ENCODE peak calls at places on chromosomes 1 and 21, in seven cellular contexts. T is GM12878, N is right cardiac atrium, X is Peyer's patch, Q is hepatocyte, A is stomach, K is pancreas. W is an unnamed sample. For H3K4me1, the result is how much of the 10 kb centered on the place peaks cover.

GRCh38 chr21:16243396-16243795 is 513.6 kb downstream of the USP25 start:
- DNase-seq in T (no peak), N (no peak), X (no peak), Q (no peak), A (no peak), K (no peak), W (no peak)

GRCh38 chr1:211813590-211813989 is 17.0 kb downstream of the LPGAT1 start:
- DNase-seq in T (no peak), N (peak), X (no peak), Q (peak), A (peak), K (peak), W (peak)

GRCh38 chr21:46161180-46161799 is 5.9 kb upstream of the FTCD start:
- DNase-seq in T (no peak), N (no peak), X (no peak), Q (no peak), A (peak), K (no peak), W (no peak)

GRCh38 chr1:231091853-231092301 is 51.8 kb upstream of the FAM89A start:
- DNase-seq in T (no peak), N (no peak), X (no peak), Q (peak), A (peak), K (peak), W (peak)

GRCh38 chr1:91406773-91407389 is 2.2 kb upstream of the HFM1 start:
- DNase-seq in T (no peak), N (no peak), X (no peak), Q (no peak), A (no peak), K (no peak), W (no peak)

GRCh38 chr1:112614460-112615065 is 4.4 kb downstream of the ST7L start:
- DNase-seq in T (no peak), N (no peak), X (no peak), Q (peak), A (no peak), K (no peak), W (no peak)

GRCh38 chr1:93670141-93670540 is 11.5 kb downstream of the BCAR3 start:
- DNase-seq in T (no peak), N (peak), X (no peak), Q (no peak), A (peak), K (no peak), W (no peak)

GRCh38 chr1:99996951-99997350 is 27.2 kb downstream of the SLC35A3 start:
- DNase-seq in T (no peak), N (no peak), X (no peak), Q (no peak), A (no peak), K (no peak), W (no peak)

GRCh38 chr1:55572878-55573734 is 357.9 kb upstream of the USP24 start:
- DNase-seq in T (no peak), N (no peak), X (no peak), Q (no peak), A (no peak), K (no peak), W (no peak)

GRCh38 chr1:216739771-216740170 is 16.5 kb upstream of the ESRRG start:
- DNase-seq in T (no peak), N (no peak), X (no peak), Q (no peak), A (no peak), K (no peak), W (no peak)

GRCh38 chr1:116368241-116368640 is 4.8 kb upstream of the ATP1A1 start:
- DNase-seq in T (no peak), N (no peak), X (no peak), Q (no peak), A (no peak), K (no peak), W (no peak)

GRCh38 chr1:42866549-42866948 is 20.1 kb downstream of the ZNF691 start:
- DNase-seq in T (no peak), N (no peak), X (no peak), Q (no peak), A (no peak), K (no peak), W (no peak)
- H3K4me1 ChIP-seq in T (under half), N (under half), X (under half), Q (under half), A (under half), K (under half), W (under half)

GRCh38 chr1:43293896-43294760 is 6.7 kb upstream of the TIE1 start:
- DNase-seq in T (no peak), N (peak), X (no peak), Q (no peak), A (no peak), K (no peak), W (no peak)
- H3K27ac ChIP-seq in T (no peak), N (peak), X (peak), Q (no peak), A (no peak), K (no peak), W (peak)

DNA sequence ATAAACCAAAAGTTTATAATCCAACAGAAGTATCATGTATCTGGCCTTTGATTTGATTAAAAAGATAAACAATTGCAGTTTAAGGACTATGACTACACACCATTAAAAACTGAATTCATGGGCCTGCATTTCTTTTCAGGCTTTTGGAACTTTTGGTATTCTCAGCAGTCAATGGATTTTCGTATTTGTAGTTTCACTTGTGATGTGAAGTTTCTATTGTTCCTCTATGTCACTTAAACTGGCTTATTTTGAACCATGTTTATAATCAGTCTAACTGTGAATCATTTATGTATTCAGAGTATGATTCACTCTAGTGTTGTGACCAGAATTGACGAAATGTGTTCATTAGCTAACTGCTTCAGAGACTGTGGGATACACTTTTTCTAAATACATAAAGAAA is 132.9 kb downstream of the COQ8A start:
- DNase-seq in T (no peak), N (no peak), X (no peak), Q (no peak), A (no peak), K (no peak), W (no peak)
- H3K4me1 ChIP-seq in T (under half), N (under half), X (under half), Q (under half), A (under half), K (under half), W (under half)

DNA sequence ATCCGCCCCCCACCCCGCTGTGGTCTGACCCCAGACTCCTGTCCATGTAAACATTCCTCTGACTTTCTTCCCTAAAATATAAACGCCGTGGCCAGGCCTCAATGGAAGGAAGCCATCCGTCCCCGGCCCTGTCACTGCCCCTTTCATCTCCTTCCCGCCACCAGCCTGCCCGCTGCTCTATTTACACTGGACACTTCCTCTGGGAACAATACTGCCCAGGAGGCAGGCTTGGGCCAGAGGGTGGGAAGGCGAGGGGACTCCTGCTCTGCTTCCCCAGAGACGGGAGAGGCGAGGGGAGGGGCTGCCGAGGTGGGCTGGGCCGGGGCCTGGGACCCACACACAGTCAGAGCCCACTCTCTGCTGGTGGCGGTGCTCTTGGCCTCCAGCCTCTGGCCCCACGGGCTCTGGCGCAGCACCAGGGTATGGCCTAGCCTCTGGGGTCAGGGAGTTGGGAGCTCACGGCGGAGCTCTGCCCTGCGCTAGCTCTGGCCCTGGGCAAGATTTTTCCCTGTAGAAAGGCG is 128.1 kb downstream of the CASZ1 start:
- DNase-seq in T (no peak), N (no peak), X (no peak), Q (no peak), A (peak), K (no peak), W (no peak)
- H3K27ac ChIP-seq in T (no peak), N (peak), X (peak), Q (no peak), A (peak), K (no peak), W (peak)

GRCh38 chr1:204514841-204515240 is 1.4 kb upstream of the MDM4 start:
- DNase-seq in T (no peak), N (no peak), X (no peak), Q (no peak), A (no peak), K (no peak), W (no peak)
- H3K4me1 ChIP-seq in T (under half), N (under half), X (under half), Q (under half), A (under half), K (under half), W (under half)

DNA sequence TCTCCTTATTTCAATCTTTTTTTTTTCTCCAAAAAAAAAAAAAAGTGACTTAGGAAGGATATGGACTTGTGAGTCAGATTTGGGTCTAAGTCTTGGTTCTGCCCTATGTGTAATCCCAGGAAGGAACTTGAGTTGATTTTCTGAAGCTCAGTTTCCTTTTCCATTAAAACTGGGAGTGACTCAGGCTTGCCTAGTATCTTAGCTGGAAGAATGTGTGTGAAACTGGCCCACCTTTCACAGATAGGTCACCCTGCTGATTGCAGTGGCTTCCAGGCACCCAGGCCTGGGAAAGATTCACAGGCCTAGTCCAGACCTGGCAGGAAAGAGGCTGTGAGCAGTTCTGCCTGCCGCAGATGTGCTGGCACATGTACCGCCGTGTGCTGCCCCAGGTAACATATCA is 218.3 kb upstream of the HOOK1 start:
- DNase-seq in T (no peak), N (peak), X (no peak), Q (peak), A (no peak), K (peak), W (no peak)
- H3K27ac ChIP-seq in T (no peak), N (no peak), X (peak), Q (peak), A (no peak), K (peak), W (no peak)

GRCh38 chr21:29721242-29721641 is 218.6 kb downstream of the GRIK1 start:
- DNase-seq in T (no peak), N (no peak), X (no peak), Q (no peak), A (no peak), K (no peak), W (no peak)

GRCh38 chr21:29717659-29718058 is 222.1 kb downstream of the GRIK1 start:
- DNase-seq in T (no peak), N (no peak), X (no peak), Q (no peak), A (no peak), K (no peak), W (no peak)

GRCh38 chr21:29721964-29722363 is 217.8 kb downstream of the GRIK1 start:
- DNase-seq in T (no peak), N (no peak), X (no peak), Q (no peak), A (no peak), K (no peak), W (no peak)

GRCh38 chr21:29718081-29718815 is 221.5 kb downstream of the GRIK1 start:
- DNase-seq in T (no peak), N (no peak), X (no peak), Q (no peak), A (no peak), K (no peak), W (no peak)

DNA sequence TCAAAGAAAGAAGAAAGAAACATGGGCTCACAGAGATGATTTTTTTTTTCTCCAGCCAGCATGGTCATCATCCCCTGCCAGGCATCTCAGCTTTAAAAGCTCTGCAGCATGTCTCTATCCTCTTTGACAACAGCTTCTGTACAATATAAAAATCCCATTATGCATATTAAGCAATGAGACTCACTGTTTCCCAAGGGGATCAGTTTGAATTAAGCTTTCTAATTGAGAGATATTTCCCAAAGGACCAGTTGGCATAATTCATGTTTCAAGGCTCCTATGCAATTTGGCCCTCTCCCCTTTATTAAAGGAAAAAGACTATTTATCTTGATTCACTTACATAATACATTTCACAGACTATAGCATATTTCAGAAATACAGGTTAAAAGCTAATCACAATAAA is 220.2 kb downstream of the GRIK1 start:
- DNase-seq in T (no peak), N (no peak), X (no peak), Q (no peak), A (no peak), K (no peak), W (no peak)
- H3K4me1 ChIP-seq in T (under half), N (under half), X (under half), Q (under half), A (under half), K (under half), W (under half)

GRCh38 chr1:198643827-198644226 is 5.0 kb downstream of the PTPRC start:
- DNase-seq in T (no peak), N (no peak), X (no peak), Q (no peak), A (no peak), K (no peak), W (no peak)

GRCh38 chr1:198650506-198650905 is 11.7 kb downstream of the PTPRC start:
- DNase-seq in T (no peak), N (no peak), X (no peak), Q (no peak), A (no peak), K (no peak), W (no peak)

GRCh38 chr1:198648584-198648983 is 9.7 kb downstream of the PTPRC start:
- DNase-seq in T (no peak), N (no peak), X (no peak), Q (no peak), A (no peak), K (no peak), W (no peak)

GRCh38 chr1:198649598-198650338 is 10.9 kb downstream of the PTPRC start:
- DNase-seq in T (no peak), N (no peak), X (no peak), Q (no peak), A (no peak), K (no peak), W (no peak)

DNA sequence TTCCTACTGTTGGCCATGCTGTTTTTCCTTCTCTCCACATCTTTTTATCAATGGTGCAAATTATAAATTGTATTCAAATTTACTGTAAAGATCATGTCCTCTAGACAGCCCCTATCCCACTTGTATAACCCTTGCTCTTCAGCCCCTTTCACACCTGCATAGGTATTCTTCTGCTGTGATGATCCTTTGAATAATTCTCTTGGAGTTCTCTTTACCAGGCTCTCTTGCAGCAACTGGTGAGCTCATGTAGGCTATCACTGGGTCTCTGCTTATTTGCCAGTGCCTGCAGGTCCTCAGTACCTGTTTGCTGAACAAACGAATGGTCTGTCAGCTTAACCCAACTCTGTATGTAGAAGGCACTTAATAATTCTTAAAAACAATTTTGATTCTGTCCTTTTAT is 8.2 kb downstream of the PTPRC start:
- DNase-seq in T (no peak), N (no peak), X (no peak), Q (no peak), A (no peak), K (no peak), W (no peak)
- H3K27ac ChIP-seq in T (no peak), N (no peak), X (no peak), Q (no peak), A (no peak), K (no peak), W (no peak)

DNA sequence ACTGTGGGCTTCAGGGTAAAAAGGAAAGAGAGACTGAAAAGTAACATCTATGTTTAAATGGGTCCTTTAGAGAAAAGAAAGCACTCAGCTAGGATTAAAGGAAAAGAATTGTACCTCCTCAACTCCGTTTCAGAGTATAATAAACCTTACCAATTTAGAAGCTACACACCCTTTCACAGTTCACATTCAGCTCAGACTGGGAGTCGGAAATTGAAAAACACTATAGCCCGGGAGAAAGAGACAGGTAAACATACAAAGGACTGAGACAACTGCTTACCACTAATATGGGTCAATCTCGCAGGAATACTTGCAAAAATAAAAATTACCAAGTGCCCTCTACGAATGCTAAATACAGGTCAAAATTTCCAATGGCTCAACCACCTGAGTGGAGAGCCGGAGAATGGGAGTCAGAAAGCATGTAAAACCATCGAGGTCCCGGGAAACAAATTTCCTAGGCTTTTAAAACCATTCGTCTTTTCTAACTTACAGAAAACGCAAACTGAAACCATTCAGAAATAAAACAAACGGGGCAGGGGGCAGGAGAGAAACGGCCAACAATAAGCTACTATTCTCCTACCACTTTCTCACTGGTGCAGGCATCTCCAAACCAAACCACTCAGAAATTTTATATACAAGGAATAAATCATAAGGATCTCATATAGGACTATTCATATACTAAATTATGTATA is 136.7 kb downstream of the RERE start:
- DNase-seq in T (no peak), N (no peak), X (no peak), Q (no peak), A (no peak), K (no peak), W (no peak)
- H3K4me1 ChIP-seq in T (under half), N (under half), X (under half), Q (under half), A (half or more), K (under half), W (under half)